ENCODE peak calls at places on chromosomes 4 and X, in ten cellular contexts. N, X, H, D, M, C, G, O, A and T are unnamed samples.

GRCh38 chrX:114626323-114626722 is 42.4 kb downstream of the HTR2C start:
- DNase-seq in N (no peak), X (no peak), H (no peak), D (no peak), M (no peak), C (no peak), G (no peak), O (no peak), A (peak), T (peak)

GRCh38 chrX:69424161-69424560 is 80.0 kb upstream of the NALF2 start:
- DNase-seq in N (no peak), X (no peak), H (no peak), D (no peak), M (no peak), C (no peak), G (no peak), O (no peak), A (peak), T (no peak)

GRCh38 chrX:10492250-10492649 is 128.1 kb downstream of the MID1 start:
- DNase-seq in N (no peak), X (no peak), H (no peak), D (no peak), M (no peak), C (no peak), G (no peak), O (no peak), A (no peak), T (no peak)

GRCh38 chrX:40100537-40101429 is 3.0 kb upstream of the BCOR start:
- DNase-seq in N (no peak), X (no peak), H (no peak), D (no peak), M (no peak), C (no peak), G (no peak), O (no peak), A (no peak), T (peak)

GRCh38 chr4:3355266-3355748 is 62.5 kb downstream of the RGS12 start:
- DNase-seq in N (no peak), X (no peak), H (no peak), D (no peak), M (no peak), C (no peak), G (no peak), O (no peak), A (no peak), T (no peak)

GRCh38 chr4:42281324-42282020 is 115.8 kb upstream of the SHISA3 start:
- DNase-seq in N (no peak), X (no peak), H (no peak), D (no peak), M (no peak), C (no peak), G (no peak), O (no peak), A (no peak), T (no peak)

GRCh38 chr4:127188847-127189246 is 443.9 kb upstream of the INTU start:
- DNase-seq in N (no peak), X (no peak), H (no peak), D (no peak), M (no peak), C (peak), G (no peak), O (no peak), A (no peak), T (no peak)

GRCh38 chrX:31243804-31244203 is 172.0 kb upstream of the FTHL17 start:
- DNase-seq in N (no peak), X (no peak), H (no peak), D (no peak), M (no peak), C (no peak), G (no peak), O (no peak), A (no peak), T (no peak)

GRCh38 chr4:39591290-39591689 is 47.4 kb downstream of the SMIM14 start:
- DNase-seq in N (no peak), X (no peak), H (no peak), D (no peak), M (no peak), C (no peak), G (no peak), O (no peak), A (no peak), T (peak)

GRCh38 chrX:111372065-111372464 is 39.9 kb downstream of the DCX start:
- DNase-seq in N (no peak), X (no peak), H (no peak), D (no peak), M (no peak), C (no peak), G (no peak), O (no peak), A (no peak), T (peak)

GRCh38 chr4:150875367-150875766 is 139.7 kb downstream of the LRBA start:
- DNase-seq in N (no peak), X (no peak), H (no peak), D (no peak), M (no peak), C (no peak), G (no peak), O (no peak), A (no peak), T (no peak)

GRCh38 chr4:76199664-76200211 is 13.9 kb downstream of the SCARB2 start:
- DNase-seq in N (no peak), X (no peak), H (no peak), D (peak), M (no peak), C (no peak), G (peak), O (no peak), A (peak), T (no peak)

GRCh38 chrX:105552395-105552794 is 269.9 kb upstream of the NRK start:
- DNase-seq in N (no peak), X (no peak), H (no peak), D (no peak), M (no peak), C (no peak), G (no peak), O (no peak), A (peak), T (no peak)

GRCh38 chr4:137124278-137124932 is 407.9 kb downstream of the PCDH18 start:
- DNase-seq in N (no peak), X (no peak), H (no peak), D (no peak), M (no peak), C (peak), G (peak), O (no peak), A (peak), T (peak)

GRCh38 chr4:121998024-121998423 is 46.2 kb upstream of the TRPC3 start:
- DNase-seq in N (no peak), X (no peak), H (no peak), D (no peak), M (no peak), C (no peak), G (no peak), O (no peak), A (no peak), T (no peak)

GRCh38 chr4:183241322-183241640 is 78.8 kb downstream of the CLDN22 start:
- DNase-seq in N (no peak), X (no peak), H (no peak), D (no peak), M (no peak), C (no peak), G (peak), O (no peak), A (peak), T (no peak)